ENCODE peak calls at places on chromosomes 12 and 14, in four cellular contexts. S is SK-N-SH, Y is suprapubic skin, K is K562. V is an unnamed sample.

GRCh38 chr12:69196302-69197288 is 42.8 kb upstream of the CPSF6 start:
- DNase-seq in Y (no peak), S (no peak), K (peak), V (peak)

GRCh38 chr12:50620050-50620974 is 115.5 kb downstream of the DIP2B start:
- DNase-seq in Y (no peak), K (no peak), S (no peak), V (no peak)

GRCh38 chr14:103882503-103883262 is 35.3 kb upstream of the PPP1R13B start:
- DNase-seq in Y (no peak), S (peak), K (no peak), V (peak)

GRCh38 chr12:110932048-110932447 is 11.7 kb upstream of the MYL2 start:
- DNase-seq in S (peak), Y (no peak), K (no peak), V (no peak)

GRCh38 chr12:52903285-52903854 is 1.5 kb downstream of the KRT8 start:
- DNase-seq in K (peak), Y (no peak), S (peak), V (peak)

GRCh38 chr14:87049886-87050820 is 942.8 kb downstream of the GALC start:
- DNase-seq in Y (no peak), K (peak), S (peak), V (no peak)

GRCh38 chr14:87161502-87161901 is 831.5 kb downstream of the GALC start:
- DNase-seq in Y (no peak), S (no peak), K (no peak), V (no peak)

GRCh38 chr14:84575681-84576080 is 954.3 kb upstream of the FLRT2 start:
- DNase-seq in S (no peak), Y (no peak), K (no peak), V (no peak)

GRCh38 chr14:69358233-69358963 is 39.7 kb downstream of the ERH start:
- DNase-seq in Y (peak), S (no peak), K (no peak), V (no peak)

GRCh38 chr12:40286583-40286982 is 61.8 kb downstream of the LRRK2 start:
- DNase-seq in S (no peak), Y (no peak), K (no peak), V (no peak)

GRCh38 chr14:54106802-54107377 is 150.3 kb upstream of the BMP4 start:
- DNase-seq in K (no peak), Y (no peak), S (no peak), V (no peak)

GRCh38 chr14:100617715-100618693 is 30.8 kb upstream of the BEGAIN start:
- DNase-seq in Y (peak), S (peak), K (no peak), V (peak)

GRCh38 chr14:95011449-95012020 is 145.8 kb downstream of the DICER1 start:
- DNase-seq in K (no peak), Y (no peak), S (no peak), V (no peak)

GRCh38 chr12:24728366-24728765 is 220.5 kb downstream of the BCAT1 start:
- DNase-seq in Y (no peak), S (peak), K (no peak), V (no peak)

GRCh38 chr12:57055834-57056233 is 5.9 kb upstream of the MYO1A start:
- DNase-seq in S (no peak), Y (no peak), K (no peak), V (no peak)

GRCh38 chr14:22565391-22565945 is 23.6 kb downstream of the DAD1 start:
- DNase-seq in Y (no peak), S (no peak), K (no peak), V (no peak)

GRCh38 chr12:2853626-2854025 is 3.2 kb downstream of the TEX52 start:
- DNase-seq in Y (peak), K (peak), S (peak), V (peak)

GRCh38 chr12:1309610-1310009 is 284.8 kb downstream of the FBXL14 start:
- DNase-seq in Y (no peak), K (no peak), S (no peak), V (no peak)

GRCh38 chr14:92462568-92462967 is 51.0 kb upstream of the RIN3 start:
- DNase-seq in S (no peak), Y (no peak), K (no peak), V (no peak)

GRCh38 chr12:72057330-72057911 is 118.8 kb downstream of the TPH2 start:
- DNase-seq in Y (no peak), S (no peak), K (no peak), V (no peak)

GRCh38 chr12:68264864-68265256 is 11.5 kb upstream of the IL22 start:
- DNase-seq in K (no peak), S (no peak), Y (no peak), V (no peak)

GRCh38 chr12:60803147-60803546 is 1207.3 kb downstream of the SLC16A7 start:
- DNase-seq in K (no peak), Y (no peak), S (no peak), V (no peak)

GRCh38 chr12:50221228-50222008 is 54.2 kb upstream of the CERS5 start:
- DNase-seq in S (peak), Y (no peak), K (no peak), V (no peak)

GRCh38 chr14:75254381-75254821 is 24.2 kb upstream of the FOS start:
- DNase-seq in S (no peak), Y (no peak), K (no peak), V (peak)

GRCh38 chr14:33737446-33737845 is 213.4 kb downstream of the EGLN3 start:
- DNase-seq in S (no peak), Y (no peak), K (no peak), V (no peak)

GRCh38 chr12:117060236-117060926 is 38.8 kb downstream of the TESC start:
- DNase-seq in K (peak), Y (no peak), S (no peak), V (no peak)
- TF ChIP-seq POLR2AphosphoS5 in K (no peak), Y (no peak), S (no peak), V (no peak)

GRCh38 chr14:20461230-20462141 is at the start of gene PIP4P1:
- DNase-seq in Y (peak), K (peak), S (peak), V (peak)
- TF ChIP-seq EP300 in Y (no peak), K (peak), S (no peak), V (peak)

DNA sequence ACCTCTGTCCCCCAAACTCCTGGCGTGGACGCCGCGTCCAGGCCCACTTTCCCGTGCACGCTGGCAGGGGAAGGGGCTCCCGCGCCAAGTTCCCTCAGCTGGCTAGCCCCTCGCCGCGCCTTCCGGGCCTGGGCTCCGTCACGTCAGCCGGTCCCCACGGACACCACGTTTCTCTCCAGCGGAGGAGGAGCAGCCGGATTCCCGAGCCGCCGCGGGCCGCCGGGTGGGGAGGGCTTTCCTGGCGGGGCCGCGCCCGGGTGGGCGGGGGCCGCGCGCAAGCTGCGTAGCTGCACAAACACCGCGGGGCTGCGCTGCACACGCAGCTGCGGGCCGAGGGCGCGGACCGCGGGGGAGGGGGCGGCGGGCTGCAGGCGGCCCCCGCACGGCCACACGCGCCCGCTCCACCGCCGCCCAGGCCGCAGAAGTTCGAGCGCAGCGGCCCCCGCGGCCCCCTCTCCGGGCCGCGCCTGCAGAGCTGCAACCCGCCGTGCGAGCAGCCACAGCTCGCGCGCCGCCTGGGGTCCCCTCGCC is 45.1 kb upstream of the PNMA1 start:
- DNase-seq in Y (peak), S (peak), K (peak), V (peak)
- TF ChIP-seq POLR2AphosphoS5 in Y (peak), S (no peak), K (peak), V (peak)

GRCh38 chr12:109698820-109699219 is 14.8 kb upstream of the FAM222A start:
- DNase-seq in K (no peak), Y (no peak), S (no peak), V (no peak)
- TF ChIP-seq EP300 in K (no peak), Y (no peak), S (no peak), V (no peak)

GRCh38 chr12:6205144-6205539 is 4.9 kb downstream of the CD9 start:
- DNase-seq in Y (no peak), K (no peak), S (no peak), V (peak)
- TF ChIP-seq POLR2AphosphoS5 in Y (peak), K (no peak), S (no peak), V (no peak)

DNA sequence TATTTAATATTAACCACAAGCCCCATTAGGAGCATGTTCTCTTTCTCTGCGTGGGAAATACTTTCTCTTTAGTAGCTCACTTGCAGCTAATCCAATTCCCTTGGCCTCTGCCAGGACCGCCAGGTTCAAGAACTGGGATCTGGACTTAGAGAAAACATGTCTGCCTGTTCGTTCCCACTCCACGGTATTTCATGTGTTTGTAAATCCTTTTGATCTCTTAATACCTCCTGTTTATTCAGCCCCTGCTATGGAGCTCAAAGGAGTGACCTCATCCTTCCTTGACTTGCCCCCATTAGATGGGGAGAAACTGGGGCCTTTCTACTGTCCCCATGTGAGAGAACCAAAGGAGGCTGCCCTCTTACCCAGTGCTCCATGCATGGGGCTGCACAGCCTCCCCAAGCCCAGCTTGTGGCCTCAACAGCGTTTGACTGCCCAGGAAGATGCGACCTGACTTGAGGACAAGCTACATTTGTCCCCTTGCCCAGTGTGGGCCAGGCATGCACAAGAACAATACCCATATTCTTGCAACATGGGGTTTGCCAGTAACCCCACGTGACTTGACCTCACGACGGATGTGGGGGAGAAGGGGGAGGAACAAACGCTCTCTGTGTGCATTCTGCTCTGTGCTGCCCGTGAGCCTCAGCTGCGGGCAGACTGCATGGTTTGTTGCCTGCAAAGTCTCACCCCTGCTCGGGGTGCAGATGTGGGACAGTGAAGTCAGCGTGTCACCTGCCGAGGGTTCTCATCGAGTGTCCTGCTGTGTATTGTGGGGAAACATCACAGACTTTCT is 30.3 kb downstream of the CD9 start:
- DNase-seq in K (no peak), S (no peak), Y (peak), V (peak)
- TF ChIP-seq EP300 in K (no peak), S (no peak), Y (peak), V (peak)

DNA sequence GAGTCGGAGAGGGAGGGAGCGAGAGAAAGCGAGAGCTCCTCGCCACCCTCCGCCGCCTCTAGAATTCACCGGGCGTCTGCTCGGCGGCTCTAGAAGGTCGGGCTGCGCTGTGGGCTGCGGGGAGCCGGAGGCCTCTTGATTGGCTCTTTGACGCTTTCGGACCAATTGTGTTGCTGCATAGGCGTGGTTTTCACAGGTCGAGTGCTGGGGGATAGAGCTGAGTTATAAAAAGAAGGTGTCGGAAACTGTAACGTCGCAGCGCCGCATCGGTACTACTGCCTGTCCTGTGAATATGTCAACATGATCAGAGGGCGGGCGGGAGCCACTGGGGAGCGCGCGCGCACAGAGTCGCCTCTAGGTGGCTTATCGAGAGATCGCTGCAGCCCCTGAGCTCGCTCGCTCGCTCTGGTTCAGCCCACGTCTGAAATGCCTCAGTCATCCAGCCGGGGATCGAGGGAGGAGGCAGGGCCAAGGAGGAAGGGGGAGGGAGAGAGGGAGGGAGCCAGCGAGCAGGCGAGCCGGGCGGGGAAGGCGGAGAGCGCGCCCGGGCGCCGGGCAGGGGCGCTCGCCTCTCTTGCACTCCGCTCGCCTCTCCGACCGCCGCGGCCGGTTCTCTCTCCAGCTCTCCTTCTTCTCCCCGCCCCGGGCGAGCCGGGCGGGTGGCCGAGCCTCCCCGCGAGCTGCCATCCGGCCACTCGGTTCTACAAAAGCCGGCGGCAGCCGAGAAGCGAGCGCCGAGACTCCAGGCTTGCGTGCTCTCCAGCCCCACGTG is at the start of gene TBX3:
- DNase-seq in Y (peak), S (peak), K (peak), V (peak)
- TF ChIP-seq POLR2AphosphoS5 in Y (peak), S (peak), K (no peak), V (peak)

V was measured in transverse colon.